ENCODE peak calls at places on chromosome 17, in eight cellular contexts. One of them, this sample, is unnamed.

GRCh38 chr17:67718325-67718941 is 697 bp downstream of the NOL11 start:
- DNase-seq in uterus: no peak
- DNase-seq in SJSA1: peak; percentile 61
- DNase-seq in heart left ventricle: no peak
- DNase-seq in CD4-positive, alpha-beta memory T cell: no peak
- DNase-seq in cardiac muscle cell: no peak
- DNase-seq in tibial artery: no peak
- DNase-seq in neuronal stem cell: no peak
- DNase-seq in this sample: no peak

GRCh38 chr17:71963341-71963740 is 157.5 kb upstream of the SOX9 start:
- DNase-seq in tibial artery: no peak
- DNase-seq in cardiac muscle cell: no peak
- DNase-seq in uterus: no peak
- DNase-seq in SJSA1: no peak
- DNase-seq in heart left ventricle: no peak
- DNase-seq in neuronal stem cell: no peak
- DNase-seq in CD4-positive, alpha-beta memory T cell: no peak
- DNase-seq in this sample: no peak

GRCh38 chr17:17515921-17516295 is 19.7 kb upstream of the RASD1 start:
- DNase-seq in SJSA1: peak; percentile 74
- DNase-seq in heart left ventricle: no peak
- DNase-seq in uterus: no peak
- DNase-seq in neuronal stem cell: no peak
- DNase-seq in tibial artery: no peak
- DNase-seq in cardiac muscle cell: no peak
- DNase-seq in CD4-positive, alpha-beta memory T cell: no peak
- DNase-seq in this sample: no peak

GRCh38 chr17:31573047-31573446 is 181.6 kb downstream of the RAB11FIP4 start:
- DNase-seq in heart left ventricle: no peak
- DNase-seq in tibial artery: no peak
- DNase-seq in SJSA1: no peak
- DNase-seq in CD4-positive, alpha-beta memory T cell: no peak
- DNase-seq in cardiac muscle cell: no peak
- DNase-seq in uterus: no peak
- DNase-seq in neuronal stem cell: no peak
- DNase-seq in this sample: no peak

GRCh38 chr17:8290043-8290442 is 1.6 kb downstream of the RANGRF start:
- DNase-seq in SJSA1: no peak
- DNase-seq in tibial artery: no peak
- DNase-seq in heart left ventricle: no peak
- DNase-seq in neuronal stem cell: no peak
- DNase-seq in uterus: no peak
- DNase-seq in CD4-positive, alpha-beta memory T cell: no peak
- DNase-seq in cardiac muscle cell: no peak
- DNase-seq in this sample: no peak

GRCh38 chr17:47199627-47200324 is 9.4 kb upstream of the MYL4 start:
- DNase-seq in tibial artery: no peak
- DNase-seq in uterus: no peak
- DNase-seq in CD4-positive, alpha-beta memory T cell: no peak
- DNase-seq in heart left ventricle: no peak
- DNase-seq in neuronal stem cell: no peak
- DNase-seq in cardiac muscle cell: no peak
- DNase-seq in SJSA1: no peak
- DNase-seq in this sample: no peak

GRCh38 chr17:79399610-79400144 is 211.2 kb downstream of the RBFOX3 start:
- DNase-seq in SJSA1: no peak
- DNase-seq in neuronal stem cell: no peak
- DNase-seq in CD4-positive, alpha-beta memory T cell: no peak
- DNase-seq in uterus: no peak
- DNase-seq in cardiac muscle cell: no peak
- DNase-seq in heart left ventricle: no peak
- DNase-seq in tibial artery: no peak
- DNase-seq in this sample: peak; percentile 31

GRCh38 chr17:20208717-20209116 is 199.6 kb downstream of the SPECC1 start:
- DNase-seq in neuronal stem cell: no peak
- DNase-seq in SJSA1: no peak
- DNase-seq in heart left ventricle: no peak
- DNase-seq in uterus: no peak
- DNase-seq in CD4-positive, alpha-beta memory T cell: no peak
- DNase-seq in cardiac muscle cell: no peak
- DNase-seq in tibial artery: no peak
- DNase-seq in this sample: no peak

GRCh38 chr17:72657467-72658317 is 434.8 kb downstream of the SLC39A11 start:
- DNase-seq in cardiac muscle cell: no peak
- DNase-seq in tibial artery: no peak
- DNase-seq in CD4-positive, alpha-beta memory T cell: no peak
- DNase-seq in neuronal stem cell: no peak
- DNase-seq in SJSA1: peak; percentile 37
- DNase-seq in heart left ventricle: no peak
- DNase-seq in uterus: no peak
- DNase-seq in this sample: no peak

GRCh38 chr17:12410721-12411120 is 255.0 kb upstream of the MYOCD start:
- DNase-seq in SJSA1: no peak
- DNase-seq in heart left ventricle: no peak
- DNase-seq in cardiac muscle cell: no peak
- DNase-seq in tibial artery: no peak
- DNase-seq in uterus: no peak
- DNase-seq in CD4-positive, alpha-beta memory T cell: no peak
- DNase-seq in neuronal stem cell: no peak
- DNase-seq in this sample: no peak

GRCh38 chr17:78839173-78839761 is 1.3 kb downstream of the USP36 start:
- DNase-seq in neuronal stem cell: no peak
- DNase-seq in tibial artery: no peak
- DNase-seq in heart left ventricle: no peak
- DNase-seq in SJSA1: no peak
- DNase-seq in cardiac muscle cell: peak; percentile 1
- DNase-seq in CD4-positive, alpha-beta memory T cell: peak; percentile 56
- DNase-seq in uterus: no peak
- DNase-seq in this sample: no peak

GRCh38 chr17:61694095-61694494 is 103.1 kb upstream of the NACA2 start:
- DNase-seq in tibial artery: no peak
- DNase-seq in heart left ventricle: no peak
- DNase-seq in uterus: no peak
- DNase-seq in cardiac muscle cell: no peak
- DNase-seq in SJSA1: no peak
- DNase-seq in neuronal stem cell: no peak
- DNase-seq in CD4-positive, alpha-beta memory T cell: no peak
- DNase-seq in this sample: no peak

GRCh38 chr17:60410001-60410400 is 12.3 kb upstream of the CHCT1 start:
- DNase-seq in SJSA1: no peak
- DNase-seq in cardiac muscle cell: no peak
- DNase-seq in heart left ventricle: no peak
- DNase-seq in neuronal stem cell: no peak
- DNase-seq in CD4-positive, alpha-beta memory T cell: no peak
- DNase-seq in tibial artery: no peak
- DNase-seq in uterus: no peak
- DNase-seq in this sample: no peak

GRCh38 chr17:5707482-5707881 is 123.2 kb upstream of the NLRP1 start:
- DNase-seq in SJSA1: peak; percentile 11
- DNase-seq in neuronal stem cell: no peak
- DNase-seq in uterus: no peak
- DNase-seq in heart left ventricle: no peak
- DNase-seq in cardiac muscle cell: no peak
- DNase-seq in tibial artery: no peak
- DNase-seq in CD4-positive, alpha-beta memory T cell: no peak
- DNase-seq in this sample: no peak

GRCh38 chr17:78883533-78884131 is 19.4 kb downstream of the CEP295NL start:
- DNase-seq in tibial artery: peak; percentile 95
- DNase-seq in SJSA1: peak; percentile 97
- DNase-seq in heart left ventricle: peak; percentile 85
- DNase-seq in neuronal stem cell: peak; percentile 87
- DNase-seq in cardiac muscle cell: peak; percentile 60
- DNase-seq in uterus: peak; percentile 92
- DNase-seq in CD4-positive, alpha-beta memory T cell: no peak
- DNase-seq in this sample: peak; percentile 60

GRCh38 chr17:15143524-15143923 is 121.6 kb downstream of the PMP22 start:
- DNase-seq in uterus: no peak
- DNase-seq in tibial artery: no peak
- DNase-seq in cardiac muscle cell: no peak
- DNase-seq in neuronal stem cell: no peak
- DNase-seq in SJSA1: no peak
- DNase-seq in heart left ventricle: no peak
- DNase-seq in CD4-positive, alpha-beta memory T cell: no peak
- DNase-seq in this sample: no peak

GRCh38 chr17:28684963-28685362 is 23.0 kb downstream of the SUPT6H start:
- DNase-seq in tibial artery: no peak
- DNase-seq in CD4-positive, alpha-beta memory T cell: no peak
- DNase-seq in cardiac muscle cell: no peak
- DNase-seq in SJSA1: no peak
- DNase-seq in uterus: peak; percentile 35
- DNase-seq in heart left ventricle: no peak
- DNase-seq in neuronal stem cell: no peak
- DNase-seq in this sample: no peak

GRCh38 chr17:78343099-78343432 is 16.8 kb downstream of the SOCS3 start:
- DNase-seq in cardiac muscle cell: no peak
- DNase-seq in tibial artery: peak; percentile 88
- DNase-seq in neuronal stem cell: no peak
- DNase-seq in SJSA1: peak; percentile 92
- DNase-seq in heart left ventricle: peak; percentile 83
- DNase-seq in CD4-positive, alpha-beta memory T cell: peak; percentile 44
- DNase-seq in uterus: peak; percentile 82
- DNase-seq in this sample: no peak

GRCh38 chr17:9798724-9799123 is 7.3 kb upstream of the DHRS7C start:
- DNase-seq in CD4-positive, alpha-beta memory T cell: no peak
- DNase-seq in heart left ventricle: no peak
- DNase-seq in SJSA1: no peak
- DNase-seq in uterus: no peak
- DNase-seq in neuronal stem cell: no peak
- DNase-seq in cardiac muscle cell: no peak
- DNase-seq in tibial artery: no peak
- DNase-seq in this sample: no peak

GRCh38 chr17:27635275-27635823 is 4.4 kb downstream of the LGALS9 start:
- DNase-seq in tibial artery: no peak
- DNase-seq in neuronal stem cell: no peak
- DNase-seq in cardiac muscle cell: no peak
- DNase-seq in SJSA1: no peak
- DNase-seq in uterus: no peak
- DNase-seq in CD4-positive, alpha-beta memory T cell: no peak
- DNase-seq in heart left ventricle: peak; percentile 34
- DNase-seq in this sample: no peak

GRCh38 chr17:8965394-8966168 is at the start of gene PIK3R5:
- DNase-seq in cardiac muscle cell: peak; percentile 19
- DNase-seq in heart left ventricle: peak; percentile 21
- DNase-seq in CD4-positive, alpha-beta memory T cell: peak; percentile 78
- DNase-seq in SJSA1: no peak
- DNase-seq in uterus: no peak
- DNase-seq in neuronal stem cell: peak; percentile 40
- DNase-seq in tibial artery: peak; percentile 72
- DNase-seq in this sample: no peak

GRCh38 chr17:2400474-2400866 is 390 bp downstream of the MNT start:
- DNase-seq in uterus: no peak
- DNase-seq in tibial artery: peak; percentile 78
- DNase-seq in CD4-positive, alpha-beta memory T cell: peak; percentile 65
- DNase-seq in neuronal stem cell: peak; percentile 72
- DNase-seq in SJSA1: no peak
- DNase-seq in cardiac muscle cell: peak; percentile 83
- DNase-seq in heart left ventricle: peak; percentile 57
- DNase-seq in this sample: no peak
- H3K4me1 ChIP-seq in uterus: peaks cover 37% of the 10 kb centered on the region
- H3K4me1 ChIP-seq in tibial artery: peaks cover 46% of the 10 kb centered on the region
- H3K4me1 ChIP-seq in CD4-positive, alpha-beta memory T cell: peaks cover 46% of the 10 kb centered on the region
- H3K4me1 ChIP-seq in neuronal stem cell: peaks cover 32% of the 10 kb centered on the region
- H3K4me1 ChIP-seq in SJSA1: peaks cover 53% of the 10 kb centered on the region
- H3K4me1 ChIP-seq in cardiac muscle cell: peaks cover 32% of the 10 kb centered on the region
- H3K4me1 ChIP-seq in heart left ventricle: peaks cover 62% of the 10 kb centered on the region
- H3K4me1 ChIP-seq in this sample: peaks cover 37% of the 10 kb centered on the region

GRCh38 chr17:4482338-4483011 is 16.2 kb upstream of the SPNS2 start:
- DNase-seq in cardiac muscle cell: no peak
- DNase-seq in uterus: no peak
- DNase-seq in heart left ventricle: no peak
- DNase-seq in CD4-positive, alpha-beta memory T cell: no peak
- DNase-seq in tibial artery: no peak
- DNase-seq in neuronal stem cell: no peak
- DNase-seq in SJSA1: no peak
- DNase-seq in this sample: no peak

GRCh38 chr17:4480929-4481898 is 17.5 kb upstream of the SPNS2 start:
- DNase-seq in tibial artery: peak; percentile 61
- DNase-seq in SJSA1: no peak
- DNase-seq in neuronal stem cell: no peak
- DNase-seq in heart left ventricle: no peak
- DNase-seq in cardiac muscle cell: no peak
- DNase-seq in CD4-positive, alpha-beta memory T cell: peak; percentile 22
- DNase-seq in uterus: no peak
- DNase-seq in this sample: no peak

GRCh38 chr17:4479340-4479981 is 19.2 kb upstream of the SPNS2 start:
- DNase-seq in tibial artery: peak; percentile 50
- DNase-seq in cardiac muscle cell: no peak
- DNase-seq in CD4-positive, alpha-beta memory T cell: no peak
- DNase-seq in neuronal stem cell: no peak
- DNase-seq in SJSA1: no peak
- DNase-seq in uterus: no peak
- DNase-seq in heart left ventricle: no peak
- DNase-seq in this sample: no peak

GRCh38 chr17:4478318-4478830 is 20.3 kb upstream of the SPNS2 start:
- DNase-seq in SJSA1: no peak
- DNase-seq in uterus: no peak
- DNase-seq in neuronal stem cell: no peak
- DNase-seq in CD4-positive, alpha-beta memory T cell: no peak
- DNase-seq in cardiac muscle cell: no peak
- DNase-seq in heart left ventricle: no peak
- DNase-seq in tibial artery: no peak
- DNase-seq in this sample: no peak

GRCh38 chr17:4479982-4480751 is 18.5 kb upstream of the SPNS2 start:
- DNase-seq in uterus: no peak
- DNase-seq in neuronal stem cell: no peak
- DNase-seq in tibial artery: peak; percentile 50
- DNase-seq in SJSA1: no peak
- DNase-seq in heart left ventricle: no peak
- DNase-seq in CD4-positive, alpha-beta memory T cell: no peak
- DNase-seq in cardiac muscle cell: no peak
- DNase-seq in this sample: no peak
- H3K4me1 ChIP-seq in uterus: no peaks in the 10 kb centered on the region
- H3K4me1 ChIP-seq in neuronal stem cell: peaks cover 24% of the 10 kb centered on the region
- H3K4me1 ChIP-seq in tibial artery: no peaks in the 10 kb centered on the region
- H3K4me1 ChIP-seq in SJSA1: no peaks in the 10 kb centered on the region
- H3K4me1 ChIP-seq in heart left ventricle: peaks cover 20% of the 10 kb centered on the region
- H3K4me1 ChIP-seq in CD4-positive, alpha-beta memory T cell: peaks cover 41% of the 10 kb centered on the region
- H3K4me1 ChIP-seq in cardiac muscle cell: no peaks in the 10 kb centered on the region
- H3K4me1 ChIP-seq in this sample: peaks cover 4% of the 10 kb centered on the region

GRCh38 chr17:181213-182163 is at the start of gene DOC2B:
- DNase-seq in uterus: no peak
- DNase-seq in cardiac muscle cell: peak; percentile 74
- DNase-seq in SJSA1: no peak
- DNase-seq in heart left ventricle: peak; percentile 52
- DNase-seq in tibial artery: no peak
- DNase-seq in CD4-positive, alpha-beta memory T cell: no peak
- DNase-seq in neuronal stem cell: peak; percentile 36
- DNase-seq in this sample: no peak
- H3K4me1 ChIP-seq in uterus: peaks cover 12% of the 10 kb centered on the region
- H3K4me1 ChIP-seq in cardiac muscle cell: no peaks in the 10 kb centered on the region
- H3K4me1 ChIP-seq in SJSA1: no peaks in the 10 kb centered on the region
- H3K4me1 ChIP-seq in heart left ventricle: peaks cover 18% of the 10 kb centered on the region
- H3K4me1 ChIP-seq in tibial artery: peaks cover 13% of the 10 kb centered on the region
- H3K4me1 ChIP-seq in CD4-positive, alpha-beta memory T cell: peaks cover 7% of the 10 kb centered on the region
- H3K4me1 ChIP-seq in neuronal stem cell: peaks cover 9% of the 10 kb centered on the region
- H3K4me1 ChIP-seq in this sample: no peaks in the 10 kb centered on the region

DNA sequence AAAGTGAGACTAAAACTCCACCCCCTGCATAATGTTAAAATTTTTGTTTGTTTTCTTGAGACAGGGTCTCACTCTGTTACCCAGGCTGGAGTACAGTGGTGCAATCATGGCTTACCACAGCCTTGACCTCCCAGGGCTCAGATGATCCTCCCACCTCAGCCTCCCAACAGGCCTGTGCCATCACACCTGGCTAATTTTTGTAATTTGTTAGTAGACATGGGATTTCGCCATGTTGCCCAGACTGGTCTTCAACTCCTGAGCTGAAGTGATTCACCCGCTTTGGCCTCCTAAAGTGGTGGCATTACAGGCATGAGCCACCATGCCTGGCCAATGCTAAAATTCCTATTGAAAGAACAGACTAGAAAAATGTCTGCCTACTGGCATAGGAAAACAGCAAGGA is 103.8 kb downstream of the TRIM37 start:
- DNase-seq in tibial artery: no peak
- DNase-seq in heart left ventricle: no peak
- DNase-seq in cardiac muscle cell: no peak
- DNase-seq in CD4-positive, alpha-beta memory T cell: no peak
- DNase-seq in uterus: no peak
- DNase-seq in SJSA1: no peak
- DNase-seq in neuronal stem cell: no peak
- DNase-seq in this sample: no peak
- H3K4me1 ChIP-seq in tibial artery: no peaks in the 10 kb centered on the region
- H3K4me1 ChIP-seq in heart left ventricle: peaks cover 2% of the 10 kb centered on the region
- H3K4me1 ChIP-seq in cardiac muscle cell: peaks cover 21% of the 10 kb centered on the region
- H3K4me1 ChIP-seq in CD4-positive, alpha-beta memory T cell: peaks cover 6% of the 10 kb centered on the region
- H3K4me1 ChIP-seq in uterus: no peaks in the 10 kb centered on the region
- H3K4me1 ChIP-seq in SJSA1: peaks cover 54% of the 10 kb centered on the region
- H3K4me1 ChIP-seq in neuronal stem cell: peaks cover 2% of the 10 kb centered on the region
- H3K4me1 ChIP-seq in this sample: no peaks in the 10 kb centered on the region

This sample was measured in breast epithelium.